ENCODE peak calls at places on chromosomes 4 and X, in seven cellular contexts. One of them, this sample, is unnamed.

GRCh38 chrX:15430584-15430983 is 46.4 kb upstream of the VEGFD start:
- DNase-seq in B cell: no peak
- DNase-seq in tibial nerve: no peak
- DNase-seq in left ventricle myocardium inferior: no peak
- DNase-seq in astrocyte: no peak
- DNase-seq in neural crest cell: no peak
- DNase-seq in brain microvascular endothelial cell: no peak
- DNase-seq in this sample: no peak

GRCh38 chr4:3442460-3442958 is 741 bp downstream of the HGFAC start:
- DNase-seq in B cell: no peak
- DNase-seq in tibial nerve: no peak
- DNase-seq in left ventricle myocardium inferior: no peak
- DNase-seq in astrocyte: no peak
- DNase-seq in neural crest cell: no peak
- DNase-seq in brain microvascular endothelial cell: no peak
- DNase-seq in this sample: no peak

GRCh38 chrX:73817381-73818199 is 254.6 kb downstream of the CHIC1 start:
- DNase-seq in B cell: no peak
- DNase-seq in tibial nerve: no peak
- DNase-seq in left ventricle myocardium inferior: no peak
- DNase-seq in astrocyte: peak
- DNase-seq in neural crest cell: no peak
- DNase-seq in brain microvascular endothelial cell: no peak
- DNase-seq in this sample: no peak

GRCh38 chr4:26826721-26827120 is 33.9 kb upstream of the STIM2 start:
- DNase-seq in B cell: peak
- DNase-seq in tibial nerve: peak
- DNase-seq in left ventricle myocardium inferior: no peak
- DNase-seq in astrocyte: no peak
- DNase-seq in neural crest cell: no peak
- DNase-seq in brain microvascular endothelial cell: peak
- DNase-seq in this sample: no peak

GRCh38 chr4:169115897-169116254 is 105.8 kb upstream of the CBR4 start:
- DNase-seq in B cell: no peak
- DNase-seq in tibial nerve: no peak
- DNase-seq in left ventricle myocardium inferior: no peak
- DNase-seq in astrocyte: peak
- DNase-seq in neural crest cell: no peak
- DNase-seq in brain microvascular endothelial cell: peak
- DNase-seq in this sample: no peak

GRCh38 chr4:152684587-152684986 is 4.8 kb upstream of the TMEM154 start:
- DNase-seq in B cell: no peak
- DNase-seq in tibial nerve: no peak
- DNase-seq in left ventricle myocardium inferior: no peak
- DNase-seq in astrocyte: no peak
- DNase-seq in neural crest cell: no peak
- DNase-seq in brain microvascular endothelial cell: no peak
- DNase-seq in this sample: no peak

GRCh38 chr4:110049951-110050925 is 137.6 kb downstream of the EGF start:
- DNase-seq in B cell: peak
- DNase-seq in tibial nerve: peak
- DNase-seq in left ventricle myocardium inferior: no peak
- DNase-seq in astrocyte: no peak
- DNase-seq in neural crest cell: peak
- DNase-seq in brain microvascular endothelial cell: peak
- DNase-seq in this sample: peak

GRCh38 chrX:54495814-54496516 is at the start of gene FGD1:
- DNase-seq in B cell: no peak
- DNase-seq in tibial nerve: peak
- DNase-seq in left ventricle myocardium inferior: peak
- DNase-seq in astrocyte: peak
- DNase-seq in neural crest cell: peak
- DNase-seq in brain microvascular endothelial cell: peak
- DNase-seq in this sample: peak

GRCh38 chrX:13418126-13419091 is 98.6 kb upstream of the ATXN3L start:
- DNase-seq in B cell: no peak
- DNase-seq in tibial nerve: no peak
- DNase-seq in left ventricle myocardium inferior: no peak
- DNase-seq in astrocyte: peak
- DNase-seq in neural crest cell: no peak
- DNase-seq in brain microvascular endothelial cell: no peak
- DNase-seq in this sample: no peak

GRCh38 chrX:67543818-67544217 is at the start of gene AR:
- DNase-seq in B cell: no peak
- DNase-seq in tibial nerve: peak
- DNase-seq in left ventricle myocardium inferior: peak
- DNase-seq in astrocyte: peak
- DNase-seq in neural crest cell: peak
- DNase-seq in brain microvascular endothelial cell: peak
- DNase-seq in this sample: peak

GRCh38 chr4:140309124-140309870 is 64.1 kb upstream of the SCOC start:
- DNase-seq in B cell: no peak
- DNase-seq in tibial nerve: no peak
- DNase-seq in left ventricle myocardium inferior: peak
- DNase-seq in astrocyte: peak
- DNase-seq in neural crest cell: no peak
- DNase-seq in brain microvascular endothelial cell: peak
- DNase-seq in this sample: no peak

GRCh38 chr4:23122666-23123400 is 430.1 kb downstream of the GBA3 start:
- DNase-seq in B cell: no peak
- DNase-seq in tibial nerve: no peak
- DNase-seq in left ventricle myocardium inferior: no peak
- DNase-seq in astrocyte: no peak
- DNase-seq in neural crest cell: no peak
- DNase-seq in brain microvascular endothelial cell: no peak
- DNase-seq in this sample: no peak

GRCh38 chrX:23286731-23287130 is 47.9 kb upstream of the PTCHD1 start:
- DNase-seq in B cell: no peak
- DNase-seq in tibial nerve: no peak
- DNase-seq in left ventricle myocardium inferior: no peak
- DNase-seq in astrocyte: no peak
- DNase-seq in neural crest cell: no peak
- DNase-seq in brain microvascular endothelial cell: no peak
- DNase-seq in this sample: no peak

GRCh38 chrX:57821703-57822375 is 88.4 kb downstream of the ZXDA start:
- DNase-seq in B cell: peak
- DNase-seq in tibial nerve: peak
- DNase-seq in left ventricle myocardium inferior: no peak
- DNase-seq in astrocyte: peak
- DNase-seq in neural crest cell: no peak
- DNase-seq in brain microvascular endothelial cell: peak
- DNase-seq in this sample: peak

GRCh38 chr4:99156992-99157391 is 12.9 kb upstream of the ADH4 start:
- DNase-seq in B cell: no peak
- DNase-seq in tibial nerve: no peak
- DNase-seq in left ventricle myocardium inferior: no peak
- DNase-seq in astrocyte: no peak
- DNase-seq in neural crest cell: no peak
- DNase-seq in brain microvascular endothelial cell: no peak
- DNase-seq in this sample: no peak

GRCh38 chrX:30781711-30782444 is 107.2 kb downstream of the TAB3 start:
- DNase-seq in B cell: no peak
- DNase-seq in tibial nerve: no peak
- DNase-seq in left ventricle myocardium inferior: no peak
- DNase-seq in astrocyte: no peak
- DNase-seq in neural crest cell: no peak
- DNase-seq in brain microvascular endothelial cell: no peak
- DNase-seq in this sample: no peak

GRCh38 chr4:174528226-174528625 is 5.9 kb upstream of the HPGD start:
- DNase-seq in B cell: no peak
- DNase-seq in tibial nerve: no peak
- DNase-seq in left ventricle myocardium inferior: no peak
- DNase-seq in astrocyte: no peak
- DNase-seq in neural crest cell: no peak
- DNase-seq in brain microvascular endothelial cell: no peak
- DNase-seq in this sample: no peak

GRCh38 chrX:31371956-31372355 is 300.1 kb upstream of the FTHL17 start:
- DNase-seq in B cell: no peak
- DNase-seq in tibial nerve: no peak
- DNase-seq in left ventricle myocardium inferior: no peak
- DNase-seq in astrocyte: no peak
- DNase-seq in neural crest cell: no peak
- DNase-seq in brain microvascular endothelial cell: no peak
- DNase-seq in this sample: no peak

GRCh38 chr4:153022233-153022632 is 86.1 kb downstream of the FHDC1 start:
- DNase-seq in B cell: no peak
- DNase-seq in tibial nerve: no peak
- DNase-seq in left ventricle myocardium inferior: no peak
- DNase-seq in astrocyte: no peak
- DNase-seq in neural crest cell: no peak
- DNase-seq in brain microvascular endothelial cell: no peak
- DNase-seq in this sample: no peak

GRCh38 chr4:90540536-90540935 is 413.3 kb downstream of the CCSER1 start:
- DNase-seq in B cell: no peak
- DNase-seq in tibial nerve: no peak
- DNase-seq in left ventricle myocardium inferior: no peak
- DNase-seq in astrocyte: no peak
- DNase-seq in neural crest cell: no peak
- DNase-seq in brain microvascular endothelial cell: no peak
- DNase-seq in this sample: no peak

GRCh38 chr4:164894725-164895124 is 17.7 kb downstream of the APELA start:
- DNase-seq in B cell: no peak
- DNase-seq in tibial nerve: no peak
- DNase-seq in left ventricle myocardium inferior: no peak
- DNase-seq in astrocyte: no peak
- DNase-seq in neural crest cell: no peak
- DNase-seq in brain microvascular endothelial cell: no peak
- DNase-seq in this sample: no peak

GRCh38 chrX:147550217-147550616 is 361.5 kb upstream of the FMR1 start:
- DNase-seq in B cell: no peak
- DNase-seq in tibial nerve: no peak
- DNase-seq in left ventricle myocardium inferior: no peak
- DNase-seq in astrocyte: no peak
- DNase-seq in neural crest cell: peak
- DNase-seq in brain microvascular endothelial cell: no peak
- DNase-seq in this sample: peak

GRCh38 chr4:150664935-150665334 is 83.0 kb downstream of the MAB21L2 start:
- DNase-seq in B cell: no peak
- DNase-seq in tibial nerve: no peak
- DNase-seq in left ventricle myocardium inferior: no peak
- DNase-seq in astrocyte: peak
- DNase-seq in neural crest cell: no peak
- DNase-seq in brain microvascular endothelial cell: peak
- DNase-seq in this sample: no peak

GRCh38 chrX:110825972-110826371 is 30.4 kb upstream of the CHRDL1 start:
- DNase-seq in B cell: no peak
- DNase-seq in tibial nerve: no peak
- DNase-seq in left ventricle myocardium inferior: no peak
- DNase-seq in astrocyte: no peak
- DNase-seq in neural crest cell: no peak
- DNase-seq in brain microvascular endothelial cell: no peak
- DNase-seq in this sample: no peak
- TF ChIP-seq CTCF in B cell: no peak
- TF ChIP-seq CTCF in tibial nerve: no peak
- TF ChIP-seq CTCF in left ventricle myocardium inferior: no peak
- TF ChIP-seq CTCF in astrocyte: no peak
- TF ChIP-seq CTCF in neural crest cell: no peak
- TF ChIP-seq CTCF in brain microvascular endothelial cell: no peak
- TF ChIP-seq CTCF in this sample: no peak

DNA sequence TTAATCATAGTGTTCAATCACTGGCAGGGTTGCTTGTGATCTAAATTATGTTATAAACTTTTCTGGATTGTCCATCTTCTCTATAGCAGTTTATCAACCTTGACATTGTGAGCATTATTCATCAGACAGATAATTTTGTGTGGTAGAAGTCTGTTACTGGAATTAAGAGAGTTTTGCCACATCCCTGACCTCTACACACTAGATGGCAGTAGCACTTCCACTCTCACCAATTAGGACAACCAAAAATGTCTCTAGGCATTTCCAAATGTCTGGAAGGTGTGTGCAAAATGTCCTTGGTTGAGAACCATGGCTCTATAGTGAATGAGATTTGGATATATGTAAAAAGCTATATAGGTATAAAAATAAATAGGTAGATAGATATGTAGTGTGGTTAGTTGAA is 324.1 kb upstream of the FAM47C start:
- DNase-seq in B cell: no peak
- DNase-seq in tibial nerve: no peak
- DNase-seq in left ventricle myocardium inferior: no peak
- DNase-seq in astrocyte: no peak
- DNase-seq in neural crest cell: no peak
- DNase-seq in brain microvascular endothelial cell: no peak
- DNase-seq in this sample: no peak
- TF ChIP-seq CTCF in B cell: no peak
- TF ChIP-seq CTCF in tibial nerve: no peak
- TF ChIP-seq CTCF in left ventricle myocardium inferior: no peak
- TF ChIP-seq CTCF in astrocyte: no peak
- TF ChIP-seq CTCF in neural crest cell: no peak
- TF ChIP-seq CTCF in brain microvascular endothelial cell: no peak
- TF ChIP-seq CTCF in this sample: no peak

GRCh38 chrX:43557792-43558191 is 98.3 kb upstream of the MAOA start:
- DNase-seq in B cell: peak
- DNase-seq in tibial nerve: peak
- DNase-seq in left ventricle myocardium inferior: peak
- DNase-seq in astrocyte: peak
- DNase-seq in neural crest cell: peak
- DNase-seq in brain microvascular endothelial cell: peak
- DNase-seq in this sample: peak
- TF ChIP-seq CTCF in B cell: peak
- TF ChIP-seq CTCF in tibial nerve: peak
- TF ChIP-seq CTCF in left ventricle myocardium inferior: peak
- TF ChIP-seq CTCF in astrocyte: peak
- TF ChIP-seq CTCF in neural crest cell: peak
- TF ChIP-seq CTCF in brain microvascular endothelial cell: peak
- TF ChIP-seq CTCF in this sample: peak

GRCh38 chrX:32673193-32673592 is 538.2 kb downstream of the DMD start:
- DNase-seq in B cell: no peak
- DNase-seq in tibial nerve: no peak
- DNase-seq in left ventricle myocardium inferior: no peak
- DNase-seq in astrocyte: no peak
- DNase-seq in neural crest cell: no peak
- DNase-seq in brain microvascular endothelial cell: peak
- DNase-seq in this sample: no peak
- TF ChIP-seq CTCF in B cell: no peak
- TF ChIP-seq CTCF in tibial nerve: no peak
- TF ChIP-seq CTCF in left ventricle myocardium inferior: no peak
- TF ChIP-seq CTCF in astrocyte: no peak
- TF ChIP-seq CTCF in neural crest cell: peak
- TF ChIP-seq CTCF in brain microvascular endothelial cell: no peak
- TF ChIP-seq CTCF in this sample: no peak

GRCh38 chrX:53354669-53355068 is 67.8 kb downstream of the SMC1A start:
- DNase-seq in B cell: no peak
- DNase-seq in tibial nerve: no peak
- DNase-seq in left ventricle myocardium inferior: no peak
- DNase-seq in astrocyte: no peak
- DNase-seq in neural crest cell: no peak
- DNase-seq in brain microvascular endothelial cell: no peak
- DNase-seq in this sample: no peak
- TF ChIP-seq CTCF in B cell: no peak
- TF ChIP-seq CTCF in tibial nerve: no peak
- TF ChIP-seq CTCF in left ventricle myocardium inferior: no peak
- TF ChIP-seq CTCF in astrocyte: no peak
- TF ChIP-seq CTCF in neural crest cell: peak
- TF ChIP-seq CTCF in brain microvascular endothelial cell: peak
- TF ChIP-seq CTCF in this sample: no peak

GRCh38 chr4:121514443-121514842 is 133.6 kb upstream of the QRFPR start:
- DNase-seq in B cell: no peak
- DNase-seq in tibial nerve: no peak
- DNase-seq in left ventricle myocardium inferior: no peak
- DNase-seq in astrocyte: no peak
- DNase-seq in neural crest cell: no peak
- DNase-seq in brain microvascular endothelial cell: no peak
- DNase-seq in this sample: peak
- TF ChIP-seq CTCF in B cell: no peak
- TF ChIP-seq CTCF in tibial nerve: no peak
- TF ChIP-seq CTCF in left ventricle myocardium inferior: no peak
- TF ChIP-seq CTCF in astrocyte: no peak
- TF ChIP-seq CTCF in neural crest cell: peak
- TF ChIP-seq CTCF in brain microvascular endothelial cell: peak
- TF ChIP-seq CTCF in this sample: no peak

GRCh38 chr4:142850478-142850877 is 4.4 kb upstream of the INPP4B start:
- DNase-seq in B cell: no peak
- DNase-seq in tibial nerve: no peak
- DNase-seq in left ventricle myocardium inferior: no peak
- DNase-seq in astrocyte: no peak
- DNase-seq in neural crest cell: no peak
- DNase-seq in brain microvascular endothelial cell: no peak
- DNase-seq in this sample: no peak
- TF ChIP-seq CTCF in B cell: no peak
- TF ChIP-seq CTCF in tibial nerve: no peak
- TF ChIP-seq CTCF in left ventricle myocardium inferior: no peak
- TF ChIP-seq CTCF in astrocyte: peak
- TF ChIP-seq CTCF in neural crest cell: peak
- TF ChIP-seq CTCF in brain microvascular endothelial cell: peak
- TF ChIP-seq CTCF in this sample: peak